ENCODE peak calls at places on chromosomes 5 and 9, in eight cellular contexts. K is SJSA1; P is CD8-positive, alpha-beta memory T cell; L is GM20000; X is T-cell; I is naive B cell; F is NCI-H460; R is ELF-1. T is an unnamed sample.
A peak's percentile ranks its signal among the peaks of the same experiment; 100 is the strongest.

GRCh38 chr5:21236896-21237830 is 1249.2 kb upstream of the CDH18 start:
- DNase-seq in K (no peak), P (no peak), L (no peak), X (no peak), I (no peak), F (no peak), R (no peak), T (no peak)

GRCh38 chr9:25207402-25207801 is 470.8 kb downstream of the TUSC1 start:
- DNase-seq in K (no peak), P (no peak), L (no peak), X (no peak), I (no peak), F (no peak), R (peak; percentile 5), T (no peak)

GRCh38 chr5:124596595-124597388 is 149.6 kb downstream of the ZNF608 start:
- DNase-seq in K (peak; percentile 69), P (no peak), L (no peak), X (no peak), I (no peak), F (peak; percentile 43), R (peak; percentile 31), T (no peak)

GRCh38 chr9:137217276-137218211 is 4.5 kb downstream of the RNF208 start:
- DNase-seq in K (no peak), P (no peak), L (no peak), X (no peak), I (no peak), F (peak; percentile 61), R (peak; percentile 85), T (no peak)

GRCh38 chr9:9112001-9112725 is 1312.6 kb upstream of the DMAC1 start:
- DNase-seq in K (no peak), P (no peak), L (no peak), X (no peak), I (no peak), F (no peak), R (no peak), T (no peak)

GRCh38 chr5:170584003-170584402 is 80.2 kb downstream of the KCNIP1 start:
- DNase-seq in K (no peak), P (no peak), L (no peak), X (no peak), I (no peak), F (no peak), R (no peak), T (no peak)

GRCh38 chr9:23447166-23447565 is 378.9 kb downstream of the ELAVL2 start:
- DNase-seq in K (no peak), P (no peak), L (no peak), X (no peak), I (no peak), F (no peak), R (no peak), T (no peak)

GRCh38 chr5:167514461-167514860 is 777.0 kb upstream of the WWC1 start:
- DNase-seq in K (no peak), P (no peak), L (no peak), X (no peak), I (no peak), F (no peak), R (no peak), T (no peak)

GRCh38 chr5:178580556-178580955 is 9.6 kb downstream of the COL23A1 start:
- DNase-seq in K (peak; percentile 26), P (no peak), L (no peak), X (no peak), I (no peak), F (no peak), R (no peak), T (no peak)

GRCh38 chr9:85577353-85577952 is 164.3 kb downstream of the AGTPBP1 start:
- DNase-seq in K (no peak), P (no peak), L (no peak), X (no peak), I (no peak), F (no peak), R (no peak), T (no peak)

GRCh38 chr9:132588098-132588497 is 5.7 kb downstream of the BARHL1 start:
- DNase-seq in K (no peak), P (no peak), L (no peak), X (no peak), I (no peak), F (no peak), R (no peak), T (no peak)

GRCh38 chr9:99299214-99300102 is 77.4 kb downstream of the SEC61B start:
- DNase-seq in K (peak; percentile 49), P (no peak), L (peak; percentile 49), X (no peak), I (no peak), F (peak; percentile 15), R (no peak), T (no peak)

GRCh38 chr5:124088289-124089064 is 576.5 kb downstream of the CSNK1G3 start:
- DNase-seq in K (no peak), P (no peak), L (no peak), X (no peak), I (no peak), F (peak; percentile 12), R (no peak), T (no peak)

GRCh38 chr5:17219006-17219422 is 1.6 kb downstream of the BASP1 start:
- DNase-seq in K (peak; percentile 72), P (no peak), L (peak; percentile 53), X (no peak), I (no peak), F (peak; percentile 39), R (peak; percentile 85), T (no peak)

GRCh38 chr9:114006931-114007691 is 71.0 kb downstream of the AMBP start:
- DNase-seq in K (peak; percentile 38), P (no peak), L (no peak), X (no peak), I (no peak), F (no peak), R (no peak), T (no peak)

GRCh38 chr5:127957701-127958190 is 125.8 kb upstream of the SLC12A2 start:
- DNase-seq in K (no peak), P (no peak), L (no peak), X (no peak), I (no peak), F (no peak), R (no peak), T (no peak)

GRCh38 chr9:107243757-107244156 is 39.3 kb upstream of the RAD23B start:
- DNase-seq in K (no peak), P (no peak), L (no peak), X (no peak), I (no peak), F (no peak), R (peak; percentile 66), T (no peak)

GRCh38 chr9:129289131-129289731 is 111.2 kb upstream of the IER5L start:
- DNase-seq in K (no peak), P (no peak), L (no peak), X (no peak), I (no peak), F (no peak), R (no peak), T (no peak)

GRCh38 chr5:133839721-133840120 is 128.7 kb downstream of the C5orf15 start:
- DNase-seq in K (no peak), P (no peak), L (no peak), X (no peak), I (no peak), F (no peak), R (no peak), T (no peak)

GRCh38 chr9:107094370-107094769 is 188.7 kb upstream of the RAD23B start:
- DNase-seq in K (no peak), P (no peak), L (no peak), X (no peak), I (no peak), F (no peak), R (no peak), T (no peak)

GRCh38 chr5:124631874-124632550 is 114.4 kb downstream of the ZNF608 start:
- DNase-seq in K (no peak), P (no peak), L (no peak), X (no peak), I (no peak), F (no peak), R (peak; percentile 59), T (no peak)

GRCh38 chr9:131289301-131290038 is at the start of gene PLPP7:
- DNase-seq in K (no peak), P (no peak), L (peak; percentile 84), X (no peak), I (no peak), F (no peak), R (peak; percentile 62), T (no peak)

GRCh38 chr5:38824821-38825220 is 21.0 kb upstream of the OSMR start:
- DNase-seq in K (no peak), P (no peak), L (no peak), X (no peak), I (no peak), F (no peak), R (no peak), T (no peak)

GRCh38 chr5:96226941-96227552 is 206.0 kb downstream of the PCSK1 start:
- DNase-seq in K (peak; percentile 91), P (no peak), L (no peak), X (no peak), I (no peak), F (no peak), R (no peak), T (no peak)

GRCh38 chr5:7970816-7971215 is 101.9 kb downstream of the MTRR start:
- DNase-seq in K (no peak), P (no peak), L (no peak), X (no peak), I (peak; percentile 19), F (no peak), R (no peak), T (no peak)

GRCh38 chr5:86461169-86461956 is 156.4 kb upstream of the COX7C start:
- DNase-seq in K (no peak), P (no peak), L (no peak), X (no peak), I (no peak), F (no peak), R (peak; percentile 6), T (no peak)

GRCh38 chr9:134732392-134733110 is 90.9 kb downstream of the COL5A1 start:
- DNase-seq in K (no peak), P (no peak), L (no peak), X (no peak), I (no peak), F (peak; percentile 13), R (no peak), T (no peak)

GRCh38 chr9:8366161-8366926 is 566.8 kb upstream of the DMAC1 start:
- DNase-seq in K (no peak), P (no peak), L (no peak), X (no peak), I (no peak), F (peak; percentile 26), R (no peak), T (no peak)

GRCh38 chr9:120403543-120403856 is 176.5 kb downstream of the CDK5RAP2 start:
- DNase-seq in K (no peak), P (no peak), L (no peak), X (no peak), I (no peak), F (no peak), R (no peak), T (no peak)

GRCh38 chr9:71769175-71770165 is 1.2 kb upstream of the CEMIP2 start:
- DNase-seq in K (peak; percentile 51), P (peak; percentile 84), L (peak; percentile 44), X (peak; percentile 73), I (peak; percentile 84), F (peak; percentile 32), R (peak; percentile 95), T (peak; percentile 72)

GRCh38 chr5:149268928-149269557 is 2.6 kb upstream of the AFAP1L1 start:
- DNase-seq in K (no peak), P (no peak), L (peak; percentile 76), X (no peak), I (no peak), F (peak; percentile 66), R (no peak), T (peak; percentile 62)

GRCh38 chr5:111261610-111262009 is 37.4 kb downstream of the CAMK4 start:
- DNase-seq in K (no peak), P (no peak), L (no peak), X (no peak), I (no peak), F (no peak), R (no peak), T (no peak)

GRCh38 chr5:137137013-137137632 is 362.0 kb downstream of the SPOCK1 start:
- DNase-seq in K (no peak), P (no peak), L (no peak), X (no peak), I (no peak), F (no peak), R (no peak), T (no peak)

GRCh38 chr9:98429613-98430012 is 174.2 kb upstream of the TBC1D2 start:
- DNase-seq in K (no peak), P (no peak), L (no peak), X (no peak), I (no peak), F (no peak), R (no peak), T (no peak)

T was measured in CD4-positive, alpha-beta memory T cell.